ENCODE peak calls at places on chromosome 19, in six cellular contexts. One of them, this sample, is unnamed.
A peak's percentile ranks its signal among the peaks of the same experiment; 100 is the strongest.

GRCh38 chr19:13839938-13840750 is 36.8 kb upstream of the NANOS3 start:
- DNase-seq in A549: peak; percentile 66
- DNase-seq in endothelial cell of umbilical vein: peak; percentile 47
- DNase-seq in GM12878: no peak
- DNase-seq in K562: no peak
- DNase-seq in HepG2: no peak
- DNase-seq in this sample: peak; percentile 68

GRCh38 chr19:3397266-3398022 is 31.1 kb downstream of the NFIC start:
- DNase-seq in endothelial cell of umbilical vein: no peak
- DNase-seq in GM12878: no peak
- DNase-seq in K562: no peak
- DNase-seq in HepG2: peak; percentile 90
- DNase-seq in A549: peak; percentile 79
- DNase-seq in this sample: peak; percentile 23

GRCh38 chr19:10491472-10492047 is 11.6 kb downstream of the KEAP1 start:
- DNase-seq in GM12878: no peak
- DNase-seq in K562: no peak
- DNase-seq in HepG2: no peak
- DNase-seq in A549: no peak
- DNase-seq in endothelial cell of umbilical vein: no peak
- DNase-seq in this sample: no peak

GRCh38 chr19:43620061-43621001 is 902 bp upstream of the ZNF428 start:
- DNase-seq in endothelial cell of umbilical vein: no peak
- DNase-seq in HepG2: no peak
- DNase-seq in K562: peak; percentile 62
- DNase-seq in GM12878: no peak
- DNase-seq in A549: no peak
- DNase-seq in this sample: no peak

GRCh38 chr19:50712833-50713232 is 6.8 kb downstream of the SHANK1 start:
- DNase-seq in K562: no peak
- DNase-seq in GM12878: no peak
- DNase-seq in endothelial cell of umbilical vein: no peak
- DNase-seq in A549: no peak
- DNase-seq in HepG2: no peak
- DNase-seq in this sample: no peak

GRCh38 chr19:16308081-16308480 is 16.5 kb upstream of the KLF2 start:
- DNase-seq in A549: no peak
- DNase-seq in HepG2: no peak
- DNase-seq in endothelial cell of umbilical vein: no peak
- DNase-seq in K562: no peak
- DNase-seq in GM12878: no peak
- DNase-seq in this sample: no peak

GRCh38 chr19:41734585-41734984 is 20.7 kb upstream of the CEACAM6 start:
- DNase-seq in K562: no peak
- DNase-seq in endothelial cell of umbilical vein: no peak
- DNase-seq in HepG2: no peak
- DNase-seq in GM12878: no peak
- DNase-seq in A549: no peak
- DNase-seq in this sample: no peak

GRCh38 chr19:21439372-21439771 is 42.4 kb downstream of the ZNF493 start:
- DNase-seq in A549: no peak
- DNase-seq in HepG2: peak; percentile 4
- DNase-seq in K562: no peak
- DNase-seq in endothelial cell of umbilical vein: no peak
- DNase-seq in GM12878: no peak
- DNase-seq in this sample: peak; percentile 20

GRCh38 chr19:7863157-7863970 is 10.8 kb downstream of the PRR36 start:
- DNase-seq in K562: no peak
- DNase-seq in A549: no peak
- DNase-seq in HepG2: no peak
- DNase-seq in GM12878: no peak
- DNase-seq in endothelial cell of umbilical vein: no peak
- DNase-seq in this sample: no peak

GRCh38 chr19:14149509-14149994 is 13.2 kb upstream of the ASF1B start:
- DNase-seq in endothelial cell of umbilical vein: peak; percentile 84
- DNase-seq in GM12878: no peak
- DNase-seq in HepG2: no peak
- DNase-seq in A549: no peak
- DNase-seq in K562: no peak
- DNase-seq in this sample: no peak

GRCh38 chr19:6802336-6803035 is 30.0 kb downstream of the VAV1 start:
- DNase-seq in GM12878: peak; percentile 78
- DNase-seq in HepG2: no peak
- DNase-seq in A549: peak; percentile 79
- DNase-seq in endothelial cell of umbilical vein: peak; percentile 9
- DNase-seq in K562: no peak
- DNase-seq in this sample: peak; percentile 94

GRCh38 chr19:38729653-38730469 is 14.4 kb downstream of the CAPN12 start:
- DNase-seq in K562: peak; percentile 77
- DNase-seq in A549: peak; percentile 89
- DNase-seq in endothelial cell of umbilical vein: peak; percentile 57
- DNase-seq in GM12878: no peak
- DNase-seq in HepG2: peak; percentile 57
- DNase-seq in this sample: peak; percentile 66

GRCh38 chr19:6239401-6239844 is 40.4 kb downstream of the MLLT1 start:
- DNase-seq in GM12878: no peak
- DNase-seq in endothelial cell of umbilical vein: peak; percentile 77
- DNase-seq in K562: no peak
- DNase-seq in HepG2: no peak
- DNase-seq in A549: no peak
- DNase-seq in this sample: no peak

GRCh38 chr19:49573451-49573850 is 6.9 kb downstream of the NOSIP start:
- DNase-seq in GM12878: no peak
- DNase-seq in HepG2: no peak
- DNase-seq in K562: no peak
- DNase-seq in endothelial cell of umbilical vein: no peak
- DNase-seq in A549: no peak
- DNase-seq in this sample: no peak

GRCh38 chr19:19385900-19386339 is 19.6 kb upstream of the GATAD2A start:
- DNase-seq in K562: no peak
- DNase-seq in A549: no peak
- DNase-seq in endothelial cell of umbilical vein: peak; percentile 30
- DNase-seq in HepG2: no peak
- DNase-seq in GM12878: no peak
- DNase-seq in this sample: peak; percentile 83

GRCh38 chr19:33047422-33047821 is 17.3 kb downstream of the RHPN2 start:
- DNase-seq in endothelial cell of umbilical vein: no peak
- DNase-seq in HepG2: no peak
- DNase-seq in GM12878: no peak
- DNase-seq in K562: peak; percentile 59
- DNase-seq in A549: peak; percentile 65
- DNase-seq in this sample: no peak

GRCh38 chr19:7500811-7501450 is 12.1 kb upstream of the PEX11G start:
- DNase-seq in HepG2: peak; percentile 35
- DNase-seq in K562: peak; percentile 75
- DNase-seq in A549: peak; percentile 89
- DNase-seq in GM12878: no peak
- DNase-seq in endothelial cell of umbilical vein: peak; percentile 47
- DNase-seq in this sample: no peak

GRCh38 chr19:10612515-10613119 is 12.7 kb upstream of the SLC44A2 start:
- DNase-seq in HepG2: no peak
- DNase-seq in GM12878: no peak
- DNase-seq in K562: no peak
- DNase-seq in A549: no peak
- DNase-seq in endothelial cell of umbilical vein: no peak
- DNase-seq in this sample: no peak

GRCh38 chr19:50549927-50550593 is 18.2 kb downstream of the LRRC4B start:
- DNase-seq in A549: no peak
- DNase-seq in K562: no peak
- DNase-seq in HepG2: no peak
- DNase-seq in endothelial cell of umbilical vein: no peak
- DNase-seq in GM12878: no peak
- DNase-seq in this sample: no peak

GRCh38 chr19:10260141-10260584 is 8.1 kb downstream of the MRPL4 start:
- DNase-seq in A549: no peak
- DNase-seq in endothelial cell of umbilical vein: no peak
- DNase-seq in HepG2: peak; percentile 30
- DNase-seq in GM12878: no peak
- DNase-seq in K562: no peak
- DNase-seq in this sample: peak; percentile 73

GRCh38 chr19:19997656-19998268 is 41.5 kb downstream of the ZNF682 start:
- DNase-seq in K562: no peak
- DNase-seq in HepG2: no peak
- DNase-seq in endothelial cell of umbilical vein: no peak
- DNase-seq in GM12878: no peak
- DNase-seq in A549: no peak
- DNase-seq in this sample: peak; percentile 49

GRCh38 chr19:17202249-17202648 is 12.9 kb upstream of the USE1 start:
- DNase-seq in HepG2: no peak
- DNase-seq in A549: peak; percentile 40
- DNase-seq in K562: no peak
- DNase-seq in endothelial cell of umbilical vein: peak; percentile 22
- DNase-seq in GM12878: no peak
- DNase-seq in this sample: no peak

GRCh38 chr19:47225746-47226425 is 5.1 kb downstream of the BBC3 start:
- DNase-seq in HepG2: peak; percentile 72
- DNase-seq in GM12878: no peak
- DNase-seq in endothelial cell of umbilical vein: peak; percentile 84
- DNase-seq in K562: peak; percentile 97
- DNase-seq in A549: peak; percentile 89
- DNase-seq in this sample: peak; percentile 98
- TF ChIP-seq POLR2A in HepG2: peak; percentile 99
- TF ChIP-seq POLR2A in GM12878: no peak
- TF ChIP-seq POLR2A in endothelial cell of umbilical vein: peak; percentile 100
- TF ChIP-seq POLR2A in K562: peak; percentile 96
- TF ChIP-seq POLR2A in A549: peak; percentile 100
- TF ChIP-seq POLR2A in this sample: peak; percentile 100

DNA sequence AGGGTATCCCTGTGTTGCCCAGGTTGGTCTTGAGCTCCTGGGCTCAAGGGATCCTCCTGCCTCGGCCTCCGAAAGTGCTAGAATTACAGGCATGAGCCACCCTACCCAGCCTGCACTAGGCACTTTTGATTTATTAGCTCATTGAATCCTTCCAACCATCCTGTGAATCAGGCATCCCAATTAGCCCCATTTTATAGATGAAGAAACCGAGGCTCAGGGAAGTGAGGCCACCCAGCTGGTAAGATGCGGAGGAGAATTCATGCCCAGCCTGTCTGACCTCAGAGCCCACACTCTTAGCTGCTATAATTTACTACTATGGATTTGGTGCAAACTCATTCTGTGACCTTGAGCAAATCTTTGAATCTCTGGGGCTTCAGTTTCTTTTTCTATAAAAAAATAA is 17.8 kb upstream of the CACNG8 start:
- DNase-seq in endothelial cell of umbilical vein: no peak
- DNase-seq in HepG2: no peak
- DNase-seq in GM12878: no peak
- DNase-seq in A549: no peak
- DNase-seq in K562: no peak
- DNase-seq in this sample: no peak
- TF ChIP-seq MYC in endothelial cell of umbilical vein: no peak
- TF ChIP-seq MYC in HepG2: no peak
- TF ChIP-seq MYC in GM12878: no peak
- TF ChIP-seq MYC in A549: no peak
- TF ChIP-seq MYC in K562: no peak
- TF ChIP-seq MYC in this sample: no peak

GRCh38 chr19:1252221-1252817 is 3.9 kb downstream of the MIDN start:
- DNase-seq in A549: peak; percentile 85
- DNase-seq in HepG2: no peak
- DNase-seq in endothelial cell of umbilical vein: peak; percentile 89
- DNase-seq in K562: no peak
- DNase-seq in GM12878: no peak
- DNase-seq in this sample: peak; percentile 89

GRCh38 chr19:1254081-1254527 is 5.7 kb downstream of the MIDN start:
- DNase-seq in K562: no peak
- DNase-seq in HepG2: no peak
- DNase-seq in endothelial cell of umbilical vein: no peak
- DNase-seq in A549: no peak
- DNase-seq in GM12878: no peak
- DNase-seq in this sample: no peak

GRCh38 chr19:1253514-1254080 is 5.2 kb downstream of the MIDN start:
- DNase-seq in endothelial cell of umbilical vein: no peak
- DNase-seq in K562: no peak
- DNase-seq in GM12878: no peak
- DNase-seq in A549: peak; percentile 79
- DNase-seq in HepG2: peak; percentile 85
- DNase-seq in this sample: no peak

GRCh38 chr19:1251503-1252220 is 3.3 kb downstream of the MIDN start:
- DNase-seq in HepG2: peak; percentile 90
- DNase-seq in A549: peak; percentile 84
- DNase-seq in GM12878: no peak
- DNase-seq in K562: no peak
- DNase-seq in endothelial cell of umbilical vein: peak; percentile 54
- DNase-seq in this sample: no peak

GRCh38 chr19:1252818-1253513 is 4.6 kb downstream of the MIDN start:
- DNase-seq in HepG2: peak; percentile 82
- DNase-seq in GM12878: no peak
- DNase-seq in K562: peak; percentile 72
- DNase-seq in A549: peak; percentile 91
- DNase-seq in endothelial cell of umbilical vein: peak; percentile 88
- DNase-seq in this sample: peak; percentile 93
- TF ChIP-seq CTCF in HepG2: no peak
- TF ChIP-seq CTCF in GM12878: no peak
- TF ChIP-seq CTCF in K562: no peak
- TF ChIP-seq CTCF in A549: no peak
- TF ChIP-seq CTCF in endothelial cell of umbilical vein: no peak
- TF ChIP-seq CTCF in this sample: no peak

DNA sequence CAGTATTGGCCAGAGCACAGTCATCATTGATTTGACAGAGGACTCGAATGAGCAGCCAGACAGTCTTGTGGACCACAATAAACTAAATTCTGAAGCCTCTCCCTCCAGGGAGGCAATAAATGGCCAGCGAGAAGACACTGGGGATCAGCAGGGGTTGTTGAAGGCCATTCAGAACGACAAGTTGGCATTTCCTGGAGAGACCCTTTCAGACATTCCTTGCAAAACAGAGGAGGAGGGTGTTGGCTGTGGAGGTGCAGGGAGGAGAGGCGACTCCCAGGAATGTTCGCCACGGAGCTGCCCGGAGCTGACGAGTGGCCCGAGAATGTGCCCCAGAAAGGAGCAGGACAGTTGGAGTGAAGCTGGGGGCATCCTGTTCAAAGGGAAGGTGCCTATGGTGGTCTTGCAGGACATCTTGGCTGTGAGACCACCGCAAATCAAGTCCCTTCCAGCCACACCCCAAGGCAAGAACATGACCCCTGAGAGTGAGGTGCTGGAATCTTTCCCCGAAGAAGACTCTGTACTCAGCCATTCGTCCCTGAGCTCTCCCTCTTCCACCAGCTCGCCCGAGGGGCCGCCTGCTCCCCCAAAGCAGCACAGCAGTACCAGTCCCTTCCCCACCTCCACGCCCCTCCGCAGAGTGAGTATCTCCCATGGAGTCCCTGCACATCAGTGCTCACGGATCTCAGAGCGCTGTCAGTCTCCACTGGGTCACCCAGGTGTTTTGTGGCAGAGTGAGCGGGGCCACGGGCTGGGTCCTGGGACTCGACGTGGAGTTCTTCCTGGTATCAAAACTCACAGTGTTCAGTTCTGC is 6.9 kb downstream of the CHAF1A start:
- DNase-seq in HepG2: no peak
- DNase-seq in A549: no peak
- DNase-seq in endothelial cell of umbilical vein: no peak
- DNase-seq in GM12878: no peak
- DNase-seq in K562: no peak
- DNase-seq in this sample: no peak
- TF ChIP-seq POLR2A in HepG2: no peak
- TF ChIP-seq POLR2A in A549: no peak
- TF ChIP-seq POLR2A in endothelial cell of umbilical vein: no peak
- TF ChIP-seq POLR2A in GM12878: peak; percentile 29
- TF ChIP-seq POLR2A in K562: no peak
- TF ChIP-seq POLR2A in this sample: no peak